ENCODE peak calls at places on chromosome 5, in ten cellular contexts. E is OCI-LY7, G is thyroid gland, H is right lobe of liver, L is PC-3, I is AG04450, Z is lung, C is ovary, F is WERI-Rb-1, J is HAP-1. R is an unnamed sample.

GRCh38 chr5:1385395-1386273 is 40.7 kb upstream of the CLPTM1L start:
- DNase-seq in H (peak), E (peak), C (peak), F (peak), L (peak), I (no peak), G (peak), J (peak), Z (peak), R (peak)

GRCh38 chr5:93579561-93580386 is 1.2 kb downstream of the NR2F1-AS1 start:
- DNase-seq in H (no peak), E (no peak), Z (no peak), C (peak), G (peak), F (peak), L (peak), I (no peak), J (peak), R (no peak)

GRCh38 chr5:146797683-146798082 is 80.9 kb downstream of the PPP2R2B start:
- DNase-seq in G (peak), J (no peak), F (no peak), E (no peak), I (no peak), C (no peak), H (no peak), L (no peak), Z (no peak), R (no peak)

GRCh38 chr5:101782352-101783087 is 513.6 kb downstream of the SLCO4C1 start:
- DNase-seq in I (no peak), G (no peak), L (peak), E (no peak), Z (no peak), J (no peak), C (no peak), F (no peak), H (no peak), R (no peak)

GRCh38 chr5:19988447-19988846 is 447 bp upstream of the CDH18 start:
- DNase-seq in C (no peak), L (no peak), F (no peak), E (no peak), G (no peak), I (no peak), H (no peak), Z (no peak), J (no peak), R (peak)

GRCh38 chr5:38807570-38808461 is 38.0 kb upstream of the OSMR start:
- DNase-seq in G (no peak), E (no peak), H (no peak), I (no peak), L (peak), F (no peak), C (no peak), Z (no peak), J (no peak), R (peak)

GRCh38 chr5:36417221-36417620 is 115.5 kb upstream of the RANBP3L start:
- DNase-seq in J (no peak), F (no peak), E (no peak), Z (no peak), H (no peak), L (peak), I (no peak), C (no peak), G (no peak), R (no peak)

GRCh38 chr5:177472460-177473441 is 683 bp downstream of the DBN1 start:
- DNase-seq in H (no peak), G (peak), I (no peak), E (peak), J (peak), Z (no peak), F (peak), C (no peak), L (peak), R (no peak)

GRCh38 chr5:179124853-179125788 is 64.9 kb downstream of the ZNF354C start:
- DNase-seq in H (no peak), Z (no peak), J (no peak), L (no peak), I (no peak), G (no peak), F (no peak), E (no peak), C (no peak), R (no peak)

GRCh38 chr5:109310315-109310714 is 99.5 kb downstream of the PJA2 start:
- DNase-seq in H (no peak), L (no peak), G (no peak), Z (no peak), E (no peak), J (no peak), I (no peak), C (no peak), F (no peak), R (no peak)

GRCh38 chr5:93676707-93677106 is 64.7 kb downstream of the POU5F2 start:
- DNase-seq in I (no peak), C (no peak), G (peak), L (no peak), H (no peak), E (no peak), J (no peak), Z (no peak), F (no peak), R (no peak)

GRCh38 chr5:104569621-104570020 is 1007.0 kb upstream of the NUDT12 start:
- DNase-seq in G (no peak), J (no peak), I (no peak), H (no peak), E (no peak), F (no peak), C (no peak), Z (no peak), L (peak), R (no peak)

GRCh38 chr5:159727167-159727566 is 189.1 kb upstream of the ADRA1B start:
- DNase-seq in F (no peak), G (no peak), J (no peak), I (no peak), C (no peak), E (no peak), L (no peak), Z (no peak), H (no peak), R (no peak)

GRCh38 chr5:43967165-43967564 is 364.2 kb downstream of the NNT start:
- DNase-seq in G (no peak), F (no peak), E (no peak), H (no peak), L (no peak), Z (no peak), C (no peak), I (no peak), J (no peak), R (peak)

GRCh38 chr5:85549229-85549628 is 1068.5 kb upstream of the COX7C start:
- DNase-seq in J (no peak), F (no peak), C (no peak), Z (no peak), L (no peak), G (no peak), H (no peak), I (no peak), E (no peak), R (no peak)

GRCh38 chr5:178130576-178131445 is at the start of gene RMND5B:
- DNase-seq in Z (peak), E (peak), L (peak), H (peak), C (peak), G (peak), F (peak), J (peak), I (peak), R (peak)

GRCh38 chr5:9198399-9198798 is 347.5 kb downstream of the SEMA5A start:
- DNase-seq in Z (no peak), I (no peak), C (no peak), L (peak), H (no peak), G (no peak), F (no peak), J (no peak), E (no peak), R (peak)

GRCh38 chr5:646396-647201 is 34.5 kb downstream of the CEP72 start:
- DNase-seq in H (no peak), I (no peak), G (no peak), J (no peak), Z (no peak), L (no peak), C (peak), E (no peak), F (no peak), R (no peak)

GRCh38 chr5:179816401-179817070 is 4.2 kb upstream of the SQSTM1 start:
- DNase-seq in I (no peak), C (peak), E (no peak), L (no peak), H (no peak), Z (no peak), J (no peak), G (no peak), F (no peak), R (no peak)

GRCh38 chr5:145178667-145179523 is 656.2 kb downstream of the PRELID2 start:
- DNase-seq in G (no peak), C (no peak), L (no peak), Z (no peak), H (no peak), J (peak), E (no peak), F (no peak), I (no peak), R (no peak)

GRCh38 chr5:140546851-140547507 is 483 bp upstream of the EIF4EBP3 start:
- DNase-seq in G (no peak), J (no peak), C (no peak), F (no peak), H (peak), L (peak), E (no peak), I (no peak), Z (no peak), R (no peak)
- H3K4me3 ChIP-seq in G (no peak), J (no peak), C (peak), F (peak), H (no peak), L (no peak), E (no peak), I (peak), Z (no peak), R (peak)

GRCh38 chr5:149019562-149020140 is 43.2 kb downstream of the SH3TC2 start:
- DNase-seq in C (no peak), I (no peak), H (no peak), E (no peak), J (no peak), F (no peak), Z (no peak), G (no peak), L (no peak), R (no peak)
- H3K4me3 ChIP-seq in C (no peak), I (no peak), H (no peak), E (no peak), J (no peak), F (no peak), Z (no peak), G (no peak), L (no peak), R (no peak)

DNA sequence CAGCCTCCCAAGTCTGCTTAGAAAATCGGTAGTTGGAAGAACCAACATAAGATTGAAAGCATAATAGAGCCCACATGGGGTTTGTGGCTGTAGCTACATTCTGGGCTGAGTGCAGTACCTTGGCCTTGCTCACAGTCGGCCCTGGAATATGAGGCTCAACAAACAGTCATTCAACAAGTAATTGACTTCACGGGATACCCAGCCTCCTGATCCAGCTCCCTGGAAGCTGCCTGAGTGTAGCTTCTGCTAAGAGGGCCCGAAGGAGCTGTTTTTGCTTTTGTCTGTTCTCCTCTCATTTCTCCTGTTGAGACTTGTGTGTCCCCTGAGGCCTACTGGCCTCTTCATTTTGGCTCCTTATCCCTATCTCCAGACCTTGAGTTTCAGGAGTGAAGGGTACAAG is 170.7 kb downstream of the HSPA4 start:
- DNase-seq in I (no peak), C (no peak), G (no peak), F (no peak), J (no peak), H (no peak), L (no peak), Z (no peak), E (no peak), R (no peak)
- H3K4me3 ChIP-seq in I (no peak), C (no peak), G (no peak), F (no peak), J (no peak), H (no peak), L (no peak), Z (no peak), E (no peak), R (no peak)

GRCh38 chr5:119365847-119366536 is 10.2 kb downstream of the TNFAIP8 start:
- DNase-seq in F (no peak), I (no peak), J (no peak), L (no peak), C (no peak), Z (no peak), G (no peak), H (no peak), E (no peak), R (no peak)
- H3K4me3 ChIP-seq in F (no peak), I (no peak), J (no peak), L (no peak), C (no peak), Z (no peak), G (no peak), H (no peak), E (no peak), R (no peak)

GRCh38 chr5:119336846-119337564 is 18.8 kb upstream of the TNFAIP8 start:
- DNase-seq in I (no peak), Z (no peak), E (no peak), C (no peak), H (no peak), L (no peak), G (no peak), J (no peak), F (no peak), R (no peak)
- H3K4me3 ChIP-seq in I (no peak), Z (no peak), E (peak), C (no peak), H (no peak), L (no peak), G (no peak), J (no peak), F (no peak), R (no peak)

GRCh38 chr5:2753452-2754409 is 2.3 kb upstream of the IRX2 start:
- DNase-seq in H (no peak), C (no peak), I (no peak), F (peak), J (no peak), Z (no peak), G (no peak), L (no peak), E (no peak), R (peak)
- H3K4me3 ChIP-seq in H (no peak), C (no peak), I (no peak), F (peak), J (no peak), Z (no peak), G (no peak), L (no peak), E (no peak), R (peak)

DNA sequence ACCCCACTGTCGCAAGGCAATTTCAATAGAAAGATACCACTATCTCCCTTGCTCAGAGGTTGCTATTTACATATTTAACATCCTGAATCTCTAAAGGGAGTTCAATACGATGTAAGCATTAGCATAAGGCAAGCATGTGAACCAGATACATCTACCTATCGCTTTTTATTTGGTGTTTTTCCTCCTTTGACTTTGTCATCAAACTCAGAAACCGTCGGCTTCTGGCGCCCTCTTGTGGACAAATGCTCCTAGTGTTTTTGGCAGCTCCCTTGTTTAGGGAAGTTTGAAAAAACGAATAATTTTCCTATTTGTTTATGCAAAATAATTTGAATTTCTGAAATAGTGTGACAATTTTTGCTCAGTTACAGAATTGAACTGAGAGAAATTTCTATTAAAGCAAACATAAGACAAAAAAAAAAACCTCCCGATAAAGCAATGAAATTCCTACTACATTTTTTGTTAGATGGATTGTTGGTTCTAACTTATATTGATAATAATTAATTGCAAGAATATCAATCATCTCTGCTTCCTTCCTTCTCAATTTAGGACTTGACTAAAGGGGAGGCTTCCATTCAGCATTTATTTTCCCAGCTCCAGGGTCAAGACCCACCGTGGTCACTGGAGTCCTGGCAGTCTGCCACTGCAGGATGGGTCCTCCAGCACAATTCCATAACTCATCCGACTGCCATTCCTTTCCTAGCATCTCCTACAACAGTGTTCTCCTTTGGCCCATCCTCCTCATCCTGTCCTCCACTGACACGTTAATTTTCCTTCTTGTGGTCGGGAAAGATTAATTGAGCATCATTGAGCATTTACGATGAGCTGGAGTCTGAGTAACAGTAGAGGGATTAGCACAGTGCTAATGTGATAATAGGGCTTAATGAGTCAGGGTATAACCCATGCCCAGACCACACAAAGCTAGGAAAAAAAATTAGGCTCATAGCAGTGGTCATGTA is 131.8 kb upstream of the CHD1 start:
- DNase-seq in F (peak), H (peak), I (peak), L (peak), G (peak), C (peak), Z (peak), J (peak), E (peak), R (peak)
- H3K4me3 ChIP-seq in F (peak), H (no peak), I (no peak), L (no peak), G (no peak), C (no peak), Z (no peak), J (no peak), E (no peak), R (peak)

GRCh38 chr5:170248172-170248571 is 15.4 kb downstream of the C5orf58 start:
- DNase-seq in F (no peak), Z (no peak), I (no peak), H (no peak), G (no peak), J (no peak), C (no peak), L (no peak), E (no peak), R (no peak)

GRCh38 chr5:170249360-170249759 is 16.6 kb downstream of the C5orf58 start:
- DNase-seq in I (no peak), L (no peak), Z (no peak), F (no peak), E (no peak), J (no peak), C (no peak), G (no peak), H (no peak), R (no peak)

GRCh38 chr5:170248635-170249227 is 15.9 kb downstream of the C5orf58 start:
- DNase-seq in I (no peak), E (no peak), L (no peak), F (no peak), J (no peak), H (no peak), C (no peak), Z (no peak), G (no peak), R (no peak)

GRCh38 chr5:170246471-170246870 is 13.7 kb downstream of the C5orf58 start:
- DNase-seq in H (no peak), E (no peak), L (no peak), Z (no peak), I (no peak), J (no peak), C (no peak), G (no peak), F (no peak), R (no peak)

DNA sequence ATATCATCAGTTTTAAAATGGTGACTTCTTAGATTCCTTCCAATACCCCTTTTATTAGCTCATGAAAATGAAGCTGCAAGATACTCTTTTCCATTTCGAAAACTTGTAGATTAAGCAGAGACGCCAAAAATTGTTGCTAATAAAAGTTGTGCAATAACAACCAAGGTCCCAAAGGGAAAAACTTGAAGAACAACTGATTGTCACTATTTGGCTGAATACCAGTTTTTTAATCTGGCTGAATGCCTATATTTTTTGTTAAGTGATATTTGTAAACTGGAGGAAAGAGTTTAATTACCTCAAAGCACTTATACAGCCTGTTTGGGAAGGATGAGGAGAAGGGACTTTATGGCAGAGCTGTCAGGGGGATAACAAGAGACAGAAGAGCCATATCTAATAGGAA is 14.6 kb downstream of the C5orf58 start:
- DNase-seq in E (no peak), J (no peak), F (no peak), I (no peak), Z (no peak), C (no peak), H (no peak), L (peak), G (no peak), R (no peak)
- H3K4me3 ChIP-seq in E (no peak), J (no peak), F (no peak), I (no peak), Z (no peak), C (no peak), H (no peak), L (no peak), G (no peak), R (no peak)

GRCh38 chr5:74686962-74687751 is 2.1 kb downstream of the HEXB start:
- DNase-seq in I (no peak), G (no peak), C (no peak), L (no peak), Z (no peak), J (no peak), E (no peak), H (no peak), F (no peak), R (peak)
- H3K4me3 ChIP-seq in I (peak), G (no peak), C (no peak), L (no peak), Z (no peak), J (no peak), E (no peak), H (no peak), F (no peak), R (peak)